ENCODE peak calls at places on chromosomes 16 and 17, in six cellular contexts. Q is CD4-positive, CD25-positive, alpha-beta regulatory T cell; K is activated CD8-positive, alpha-beta T cell treated with anti-CD3 and anti-CD28 coated beads for 36 hours; J is heart left ventricle; E is heart right ventricle; D is left lung. S is an unnamed sample.

GRCh38 chr16:2205967-2206313 is 686 bp downstream of the MLST8 start:
- ATAC-seq in J (peak), Q (no peak), K (peak), D (peak), E (peak), S (peak)

GRCh38 chr17:78674595-78675315 is 97.6 kb upstream of the DNAH17 start:
- ATAC-seq in E (no peak), D (peak), K (peak), J (no peak), Q (no peak), S (no peak)

GRCh38 chr16:48574766-48575165 is 35.2 kb downstream of the N4BP1 start:
- ATAC-seq in J (no peak), E (peak), D (peak), Q (no peak), K (no peak), S (no peak)

GRCh38 chr16:72291121-72291520 is 119.2 kb upstream of the PMFBP1 start:
- ATAC-seq in K (no peak), Q (no peak), D (peak), E (no peak), J (no peak), S (peak)

GRCh38 chr17:18241229-18241871 is 15.9 kb downstream of the LLGL1 start:
- ATAC-seq in K (no peak), D (no peak), E (no peak), Q (no peak), J (no peak), S (no peak)

GRCh38 chr17:76548378-76549214 is 8.8 kb downstream of the PRCD start:
- ATAC-seq in Q (no peak), E (no peak), K (no peak), D (peak), J (no peak), S (no peak)

GRCh38 chr16:67120025-67120424 is 10.3 kb downstream of the PHAF1 start:
- ATAC-seq in K (no peak), D (no peak), J (no peak), Q (no peak), E (no peak), S (no peak)

GRCh38 chr17:28334666-28335200 is 539 bp downstream of the IFT20 start:
- ATAC-seq in Q (no peak), D (peak), E (no peak), K (no peak), J (no peak), S (no peak)

GRCh38 chr17:17125136-17126084 is 80.7 kb downstream of the PLD6 start:
- ATAC-seq in K (peak), J (no peak), Q (peak), E (no peak), D (no peak), S (no peak)

GRCh38 chr16:74580828-74581227 is 26.1 kb downstream of the GLG1 start:
- ATAC-seq in E (no peak), D (no peak), Q (no peak), J (no peak), K (peak), S (no peak)

GRCh38 chr17:6507535-6507934 is 48.8 kb downstream of the PITPNM3 start:
- ATAC-seq in Q (no peak), D (peak), J (no peak), E (peak), K (no peak), S (peak)

GRCh38 chr16:11484691-11485258 is 101.9 kb downstream of the LITAF start:
- ATAC-seq in J (no peak), E (peak), K (no peak), D (no peak), Q (no peak), S (no peak)

GRCh38 chr16:74771656-74772315 is 2.8 kb downstream of the FA2H start:
- ATAC-seq in K (no peak), E (no peak), J (no peak), Q (no peak), D (no peak), S (no peak)

GRCh38 chr16:1890024-1890700 is 18.2 kb upstream of the MEIOB start:
- ATAC-seq in J (no peak), Q (no peak), E (no peak), D (no peak), K (no peak), S (no peak)

GRCh38 chr17:13405807-13406206 is 195.9 kb downstream of the HS3ST3A1 start:
- ATAC-seq in Q (no peak), J (no peak), E (peak), K (no peak), D (no peak), S (no peak)

GRCh38 chr16:30350134-30350871 is 4.8 kb downstream of the CD2BP2 start:
- ATAC-seq in K (peak), E (no peak), J (no peak), D (no peak), Q (no peak), S (no peak)

GRCh38 chr16:10552998-10553491 is 27.4 kb downstream of the EMP2 start:
- ATAC-seq in J (peak), D (peak), E (peak), Q (peak), K (peak), S (peak)

GRCh38 chr16:86598607-86599318 is 20.4 kb downstream of the FOXL1 start:
- ATAC-seq in D (no peak), E (no peak), K (no peak), J (no peak), Q (no peak), S (no peak)

GRCh38 chr17:81599719-81600486 is 37.0 kb downstream of the NPLOC4 start:
- ATAC-seq in J (peak), E (peak), Q (no peak), D (no peak), K (no peak), S (no peak)

GRCh38 chr17:57935833-57936807 is 19.1 kb downstream of the CUEDC1 start:
- ATAC-seq in D (peak), E (peak), J (peak), K (no peak), Q (no peak), S (peak)

GRCh38 chr16:47028767-47029377 is 55.4 kb upstream of the DNAJA2 start:
- ATAC-seq in D (no peak), Q (no peak), K (no peak), E (peak), J (no peak), S (no peak)

GRCh38 chr17:21214777-21215541 is 998 bp upstream of the TMEM11 start:
- ATAC-seq in J (peak), Q (no peak), K (peak), E (peak), D (peak), S (peak)

GRCh38 chr17:2212328-2212981 is 91.1 kb downstream of the SMG6 start:
- ATAC-seq in J (no peak), Q (no peak), E (peak), D (peak), K (no peak), S (peak)

GRCh38 chr17:4199818-4200402 is 56.9 kb downstream of the CYB5D2 start:
- ATAC-seq in Q (peak), J (no peak), D (peak), E (no peak), K (peak), S (no peak)

GRCh38 chr16:31148281-31148728 is 1.6 kb downstream of the PRSS36 start:
- ATAC-seq in J (no peak), E (peak), D (peak), Q (no peak), K (no peak), S (peak)

GRCh38 chr16:10308305-10309193 is 77.3 kb upstream of the ATF7IP2 start:
- ATAC-seq in J (no peak), K (no peak), E (no peak), D (no peak), Q (no peak), S (no peak)

GRCh38 chr17:81651692-81652091 is 4.7 kb downstream of the PDE6G start:
- ATAC-seq in D (no peak), Q (no peak), J (no peak), K (no peak), E (no peak), S (no peak)

S was measured in gastroesophageal sphincter.